ENCODE peak calls at places on chromosomes 13 and 19, in six cellular contexts. V is CD4-positive, CD25-positive, alpha-beta regulatory T cell; G is CD8-positive, alpha-beta T cell; T is retinal pigment epithelial cell; S is fibroblast of lung; Y is neural progenitor cell. H is an unnamed sample.

GRCh38 chr19:15836595-15837398 is 21.3 kb upstream of the OR10H1 start:
- DNase-seq in G (peak), V (peak), S (peak), Y (no peak), T (peak), H (no peak)

GRCh38 chr13:99985886-99986527 is 4.4 kb downstream of the ZIC2 start:
- DNase-seq in S (no peak), Y (peak), V (no peak), T (no peak), G (no peak), H (no peak)

GRCh38 chr13:21328201-21328600 is 130.9 kb downstream of the ZDHHC20 start:
- DNase-seq in S (no peak), T (no peak), G (no peak), V (no peak), Y (peak), H (peak)

GRCh38 chr13:22169473-22169872 is 498.6 kb downstream of the FGF9 start:
- DNase-seq in Y (no peak), S (no peak), G (no peak), T (no peak), V (no peak), H (no peak)

GRCh38 chr19:21134934-21135366 is 6.9 kb upstream of the ZNF431 start:
- DNase-seq in G (no peak), T (no peak), Y (no peak), S (no peak), V (no peak), H (no peak)

GRCh38 chr19:44576843-44577565 is 36.4 kb upstream of the IGSF23 start:
- DNase-seq in T (no peak), V (no peak), Y (peak), G (no peak), S (peak), H (peak)

GRCh38 chr13:106230450-106230849 is 305.0 kb downstream of the EFNB2 start:
- DNase-seq in G (no peak), S (peak), Y (no peak), V (no peak), T (no peak), H (no peak)

GRCh38 chr19:6516018-6516658 is 14.0 kb upstream of the TUBB4A start:
- DNase-seq in S (peak), V (peak), Y (peak), G (peak), T (peak), H (peak)

GRCh38 chr13:98976941-98977340 is 923 bp downstream of the DOCK9 start:
- DNase-seq in T (no peak), S (peak), V (no peak), Y (no peak), G (no peak), H (no peak)

GRCh38 chr19:15467734-15468214 is 3.4 kb upstream of the RASAL3 start:
- DNase-seq in Y (no peak), G (no peak), V (no peak), S (no peak), T (no peak), H (no peak)

GRCh38 chr13:80251403-80251802 is 89.5 kb downstream of the SPRY2 start:
- DNase-seq in Y (peak), G (no peak), V (no peak), S (peak), T (no peak), H (peak)

GRCh38 chr19:48637449-48637947 is 319 bp upstream of the DBP start:
- DNase-seq in G (peak), Y (peak), S (peak), T (peak), V (peak), H (peak)

GRCh38 chr13:108961542-108962125 is 332.2 kb downstream of the MYO16 start:
- DNase-seq in V (no peak), S (peak), T (no peak), G (no peak), Y (peak), H (peak)

GRCh38 chr19:10936661-10937084 is 8.1 kb downstream of the TIMM29 start:
- DNase-seq in V (peak), T (no peak), S (peak), G (no peak), Y (peak), H (peak)

GRCh38 chr13:20191311-20191901 is 1.3 kb downstream of the GJB2 start:
- DNase-seq in T (no peak), S (no peak), V (no peak), G (no peak), Y (no peak), H (peak)

GRCh38 chr19:12350185-12350889 is 15.1 kb downstream of the ZNF442 start:
- DNase-seq in T (no peak), Y (no peak), G (no peak), S (no peak), V (no peak), H (peak)

GRCh38 chr13:73325351-73326214 is 266.8 kb downstream of the KLF5 start:
- DNase-seq in S (peak), Y (no peak), T (no peak), G (no peak), V (no peak), H (no peak)

GRCh38 chr13:40589285-40590109 is 76.9 kb downstream of the FOXO1 start:
- DNase-seq in G (no peak), Y (peak), T (no peak), V (no peak), S (peak), H (no peak)

GRCh38 chr19:50553134-50553703 is 15.0 kb downstream of the LRRC4B start:
- DNase-seq in V (no peak), Y (no peak), G (no peak), T (no peak), S (no peak), H (no peak)

GRCh38 chr13:72029981-72030380 is 163.0 kb upstream of the DACH1 start:
- DNase-seq in V (no peak), Y (no peak), S (no peak), T (no peak), G (no peak), H (no peak)

GRCh38 chr13:29746167-29746677 is 104.2 kb downstream of the UBL3 start:
- DNase-seq in T (no peak), S (no peak), G (no peak), Y (no peak), V (no peak), H (no peak)

GRCh38 chr13:57813641-57814040 is 182.1 kb downstream of the PCDH17 start:
- DNase-seq in S (peak), G (no peak), Y (peak), V (no peak), T (peak), H (peak)

GRCh38 chr13:37070145-37070695 is 10.7 kb upstream of the SUPT20H start:
- DNase-seq in V (no peak), T (no peak), G (no peak), Y (no peak), S (no peak), H (no peak)

GRCh38 chr19:51514866-51515481 is 13.4 kb upstream of the SIGLEC12 start:
- DNase-seq in V (no peak), T (peak), S (peak), G (no peak), Y (peak), H (peak)

GRCh38 chr13:60590775-60591174 is 193.8 kb downstream of the TDRD3 start:
- DNase-seq in S (peak), Y (no peak), G (no peak), V (no peak), T (no peak), H (no peak)

DNA sequence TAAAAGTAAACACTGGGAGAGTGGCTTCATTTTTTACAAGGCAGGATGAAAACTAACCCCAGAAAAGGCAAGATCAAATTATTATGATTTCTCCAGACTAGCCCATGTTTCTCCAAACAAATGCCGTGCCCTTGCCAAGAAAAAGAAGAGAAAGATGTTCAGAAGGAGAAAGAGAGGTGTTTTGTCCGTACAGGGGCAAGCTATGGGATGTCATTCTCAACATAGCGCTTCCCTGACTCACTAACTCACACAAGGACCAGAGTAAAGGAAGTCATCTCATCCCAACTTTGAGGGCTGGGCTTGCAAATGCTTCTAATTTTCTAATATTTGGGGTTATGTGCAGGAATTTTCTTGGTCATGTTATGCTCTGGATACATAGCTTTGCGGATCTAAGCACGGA is 224.2 kb upstream of the MAB21L1 start:
- DNase-seq in Y (no peak), V (no peak), G (no peak), S (peak), T (no peak), H (no peak)
- H3K4me3 ChIP-seq in Y (no peak), V (no peak), G (no peak), S (no peak), T (no peak), H (no peak)

GRCh38 chr19:33248553-33248953 is 22.9 kb upstream of the SLC7A10 start:
- DNase-seq in Y (no peak), S (no peak), T (no peak), V (no peak), G (no peak), H (no peak)
- H3K4me3 ChIP-seq in Y (no peak), S (no peak), T (no peak), V (no peak), G (no peak), H (no peak)

DNA sequence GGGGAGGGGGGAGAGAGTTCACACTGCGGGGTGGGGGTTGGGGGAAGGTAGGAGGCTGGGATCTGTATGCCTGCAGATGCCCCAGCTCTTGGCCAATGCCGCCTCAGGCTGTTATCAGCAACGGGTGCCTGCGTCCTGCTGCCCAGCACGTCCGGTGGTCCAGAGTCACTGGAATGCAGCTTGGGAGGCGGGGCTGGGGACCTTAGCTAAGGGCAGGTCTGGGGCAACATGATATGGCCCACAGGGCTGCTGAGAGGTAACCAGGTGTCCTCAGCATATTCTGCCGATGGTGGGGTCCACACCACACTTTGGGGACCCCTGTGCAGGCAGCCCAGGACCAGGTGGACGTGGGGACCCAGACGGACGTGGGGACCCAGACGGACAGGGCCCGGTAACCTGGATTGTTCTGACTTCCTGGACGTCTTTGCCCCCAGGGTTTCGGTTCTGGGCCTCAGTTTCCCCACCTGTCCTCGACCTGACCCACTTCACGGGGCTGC is 668 bp upstream of the ARHGAP45 start:
- DNase-seq in S (no peak), G (no peak), V (no peak), T (no peak), Y (peak), H (peak)
- H3K4me3 ChIP-seq in S (no peak), G (peak), V (no peak), T (no peak), Y (peak), H (peak)

GRCh38 chr19:36152061-36152885 is at the start of gene COX7A1:
- DNase-seq in T (no peak), G (no peak), Y (no peak), V (no peak), S (no peak), H (peak)

GRCh38 chr19:36151144-36152051 is 849 bp downstream of the COX7A1 start:
- DNase-seq in Y (no peak), S (no peak), G (no peak), V (no peak), T (no peak), H (peak)

GRCh38 chr19:36150586-36150985 is 1.7 kb downstream of the COX7A1 start:
- DNase-seq in S (no peak), Y (no peak), G (no peak), T (no peak), V (no peak), H (no peak)

GRCh38 chr19:36149673-36150406 is 2.4 kb downstream of the COX7A1 start:
- DNase-seq in S (no peak), V (no peak), T (no peak), Y (no peak), G (no peak), H (no peak)

DNA sequence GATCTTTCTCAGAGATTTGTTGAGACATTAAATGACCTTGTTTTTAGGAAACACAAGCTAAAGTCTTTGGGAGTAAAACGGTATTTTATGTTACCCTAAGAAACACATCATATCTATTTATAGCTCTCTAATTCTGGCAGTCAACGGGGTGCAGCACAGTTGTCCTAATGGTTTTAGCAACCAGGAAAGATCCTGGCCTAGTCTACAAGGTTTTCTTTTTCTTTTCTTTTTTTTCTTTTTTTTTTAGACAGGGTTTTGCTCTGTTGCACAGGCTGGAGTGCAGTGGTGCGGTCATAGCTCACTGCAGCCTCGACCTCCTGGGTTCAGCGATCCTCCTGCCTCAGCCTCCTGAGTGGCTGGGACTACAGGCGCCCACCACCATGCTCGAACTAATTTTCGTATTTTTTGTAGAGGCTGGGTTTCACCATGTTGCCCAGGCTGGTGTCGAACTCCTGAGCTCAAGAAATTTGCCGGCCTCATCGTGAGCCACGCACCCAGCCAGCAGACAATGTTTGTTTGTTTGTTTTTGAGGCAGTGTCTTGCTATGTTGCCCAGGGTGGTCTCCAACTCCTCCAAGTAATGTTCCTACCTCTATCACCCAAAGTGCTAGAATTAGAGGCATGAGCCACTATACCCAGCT is 759 bp upstream of the COX7A1 start:
- DNase-seq in G (no peak), V (no peak), S (no peak), T (no peak), Y (no peak), H (no peak)
- H3K4me3 ChIP-seq in G (no peak), V (no peak), S (peak), T (no peak), Y (no peak), H (peak)

GRCh38 chr19:17749912-17750317 is 1.4 kb upstream of the FCHO1 start:
- DNase-seq in V (no peak), G (no peak), Y (no peak), S (no peak), T (no peak), H (no peak)

GRCh38 chr19:17751103-17751911 is at the start of gene FCHO1:
- DNase-seq in S (no peak), G (peak), Y (no peak), V (peak), T (no peak), H (no peak)

GRCh38 chr19:17753976-17754375 is 2.7 kb downstream of the FCHO1 start:
- DNase-seq in S (no peak), V (no peak), Y (peak), T (no peak), G (no peak), H (no peak)

GRCh38 chr19:17752865-17753639 is 1.8 kb downstream of the FCHO1 start:
- DNase-seq in S (no peak), T (no peak), G (no peak), V (no peak), Y (no peak), H (no peak)

GRCh38 chr19:17751912-17752273 is 616 bp downstream of the FCHO1 start:
- DNase-seq in T (no peak), Y (no peak), S (no peak), G (no peak), V (no peak), H (no peak)
- H3K4me3 ChIP-seq in T (no peak), Y (no peak), S (no peak), G (peak), V (peak), H (no peak)

GRCh38 chr19:1411255-1412191 is 4.1 kb downstream of the DAZAP1 start:
- DNase-seq in T (peak), S (peak), Y (no peak), G (peak), V (no peak), H (no peak)
- H3K4me3 ChIP-seq in T (no peak), S (peak), Y (no peak), G (peak), V (no peak), H (no peak)

DNA sequence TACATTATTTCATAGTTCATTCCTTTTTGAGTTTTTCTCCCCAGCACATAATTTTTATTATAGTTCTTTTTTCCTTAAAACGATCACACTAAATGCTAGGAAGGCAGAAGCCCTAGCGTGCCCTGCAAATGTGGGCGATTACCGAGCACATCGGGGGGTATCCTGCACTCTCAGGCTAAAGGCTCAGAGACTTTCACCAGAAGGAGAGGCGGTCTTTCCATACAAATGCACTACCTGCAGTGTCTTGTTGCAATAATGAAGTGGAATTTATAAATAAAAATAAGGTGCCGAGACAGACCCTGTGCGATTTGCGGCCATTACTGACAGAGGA is 29.3 kb upstream of the SPACA7 start:
- DNase-seq in Y (peak), S (no peak), T (no peak), G (no peak), V (no peak), H (peak)
- H3K4me3 ChIP-seq in Y (peak), S (no peak), T (no peak), G (no peak), V (no peak), H (no peak)

GRCh38 chr19:5251096-5252065 is 89.2 kb downstream of the PTPRS start:
- DNase-seq in G (no peak), Y (no peak), S (no peak), V (no peak), T (no peak), H (peak)
- H3K4me3 ChIP-seq in G (no peak), Y (no peak), S (no peak), V (no peak), T (no peak), H (peak)

DNA sequence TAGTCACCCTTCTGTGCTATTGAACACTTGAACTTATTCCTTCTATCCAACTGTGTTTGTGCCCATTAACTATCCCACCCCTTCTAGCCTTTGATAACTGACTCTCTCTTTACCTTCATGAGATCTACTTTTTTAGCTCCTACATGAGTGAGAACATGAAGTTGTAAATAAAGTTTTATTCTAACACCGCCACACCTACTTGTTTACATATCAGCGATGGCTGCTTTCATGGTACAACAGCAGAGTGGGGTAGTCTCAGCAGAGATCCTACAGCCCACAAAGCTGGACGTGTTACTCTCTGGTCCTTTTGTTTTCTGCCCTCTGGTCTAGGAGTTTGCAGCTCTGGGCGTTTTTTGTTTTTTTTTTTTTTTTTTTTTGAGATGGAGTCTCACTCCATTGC is 23.7 kb downstream of the VSTM1 start:
- DNase-seq in Y (no peak), G (no peak), T (no peak), S (no peak), V (no peak), H (no peak)
- H3K4me3 ChIP-seq in Y (no peak), G (no peak), T (no peak), S (no peak), V (no peak), H (no peak)

GRCh38 chr13:46630419-46631183 is 77.6 kb downstream of the LRCH1 start:
- DNase-seq in G (no peak), Y (peak), T (no peak), V (no peak), S (no peak), H (no peak)
- H3K4me3 ChIP-seq in G (no peak), Y (no peak), T (no peak), V (no peak), S (no peak), H (no peak)

H was measured in GM23338.